ENCODE peak calls at places on chromosomes 4 and X, in four cellular contexts. N, L, Z and C are unnamed samples.

GRCh38 chrX:119763175-119763574 is 4.8 kb downstream of the SOWAHD start:
- DNase-seq in N (no peak), L (no peak), Z (no peak), C (no peak)

GRCh38 chr4:154489558-154490260 is 1.9 kb downstream of the DCHS2 start:
- DNase-seq in N (no peak), L (no peak), Z (no peak), C (peak)

GRCh38 chr4:1583051-1583785 is 100.9 kb downstream of the FAM53A start:
- DNase-seq in N (no peak), L (no peak), Z (no peak), C (no peak)

GRCh38 chrX:34813618-34814017 is 129.0 kb upstream of the FAM47B start:
- DNase-seq in N (no peak), L (no peak), Z (no peak), C (no peak)

GRCh38 chrX:132461886-132462285 is 27.0 kb downstream of the MBNL3 start:
- DNase-seq in N (no peak), L (no peak), Z (no peak), C (no peak)

GRCh38 chr4:153223935-153224334 is 19.7 kb downstream of the TRIM2 start:
- DNase-seq in N (no peak), L (no peak), Z (no peak), C (no peak)

GRCh38 chr4:141028024-141028529 is 105.2 kb downstream of the RNF150 start:
- DNase-seq in N (no peak), L (no peak), Z (no peak), C (peak)

GRCh38 chr4:101791189-101791572 is 651 bp downstream of the BANK1 start:
- DNase-seq in N (no peak), L (no peak), Z (no peak), C (no peak)

GRCh38 chr4:53840643-53841042 is 223.8 kb downstream of the CHIC2 start:
- DNase-seq in N (no peak), L (no peak), Z (no peak), C (no peak)

GRCh38 chrX:27336466-27337091 is 126.6 kb downstream of the PPP4R3C start:
- DNase-seq in N (peak), L (peak), Z (peak), C (peak)

GRCh38 chr4:94653984-94654609 is 103.7 kb upstream of the BMPR1B start:
- DNase-seq in N (peak), L (no peak), Z (no peak), C (no peak)

GRCh38 chr4:122744229-122744628 is 11.7 kb downstream of the BBS12 start:
- DNase-seq in N (no peak), L (no peak), Z (peak), C (no peak)

GRCh38 chr4:19025031-19025430 is 1003.5 kb upstream of the LCORL start:
- DNase-seq in N (no peak), L (no peak), Z (no peak), C (no peak)

DNA sequence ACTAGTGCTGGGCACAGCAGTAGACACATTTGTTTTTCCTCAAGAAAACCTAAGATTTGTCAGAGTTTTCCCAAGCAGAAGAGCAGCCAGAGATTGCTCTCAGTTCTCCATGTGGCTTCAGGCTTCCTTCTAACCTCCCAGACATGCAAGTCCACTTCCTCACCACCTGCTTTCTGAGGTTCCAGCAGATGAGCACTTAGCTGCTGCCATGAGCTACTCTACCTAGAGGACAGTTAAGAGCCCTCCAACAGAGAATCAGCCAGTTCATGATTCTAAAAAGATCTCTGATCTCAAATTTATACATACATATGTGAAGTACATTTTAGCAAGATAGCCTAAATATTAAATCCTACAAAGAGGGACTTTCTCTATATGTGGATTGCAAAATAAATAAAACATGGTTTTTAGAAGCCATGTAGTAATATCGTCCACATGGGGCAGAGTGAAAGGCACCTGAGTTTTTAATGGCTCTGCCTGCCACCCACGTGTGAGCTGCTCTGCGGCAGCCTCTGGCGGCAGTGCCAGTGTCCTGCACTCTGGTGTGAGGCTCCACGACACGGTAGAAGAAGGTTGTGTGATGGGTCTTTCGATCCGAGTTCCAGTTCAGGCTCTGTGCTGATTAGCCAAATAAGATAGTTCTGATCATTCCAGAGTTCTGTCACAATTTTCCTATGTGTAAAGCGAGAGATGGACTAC is 10.3 kb downstream of the CYP4V2 start:
- DNase-seq in N (peak), L (peak), Z (peak), C (peak)
- TF ChIP-seq FOXM1 in N (no peak), L (no peak), Z (no peak), C (no peak)

GRCh38 chrX:110847334-110847733 is 51.7 kb upstream of the CHRDL1 start:
- DNase-seq in N (peak), L (peak), Z (peak), C (peak)
- TF ChIP-seq FOXM1 in N (no peak), L (no peak), Z (no peak), C (no peak)

GRCh38 chr4:124035364-124036036 is 638.9 kb downstream of the SPRY1 start:
- DNase-seq in N (no peak), L (no peak), Z (no peak), C (no peak)

GRCh38 chr4:124028172-124028571 is 631.6 kb downstream of the SPRY1 start:
- DNase-seq in N (no peak), L (no peak), Z (no peak), C (no peak)

GRCh38 chr4:124025423-124025822 is 628.8 kb downstream of the SPRY1 start:
- DNase-seq in N (no peak), L (no peak), Z (no peak), C (no peak)

GRCh38 chr4:124030038-124030638 is 633.5 kb downstream of the SPRY1 start:
- DNase-seq in N (no peak), L (no peak), Z (no peak), C (no peak)
- TF ChIP-seq FOXM1 in N (no peak), L (no peak), Z (no peak), C (no peak)

GRCh38 chr4:77100234-77100633 is 24.4 kb upstream of the CCNI start:
- DNase-seq in N (no peak), L (no peak), Z (no peak), C (no peak)

GRCh38 chr4:77089880-77090279 is 14.1 kb upstream of the CCNI start:
- DNase-seq in N (no peak), L (no peak), Z (no peak), C (no peak)

GRCh38 chr4:77092832-77093800 is 17.3 kb upstream of the CCNI start:
- DNase-seq in N (no peak), L (no peak), Z (no peak), C (no peak)

GRCh38 chr4:77095101-77095826 is 19.5 kb upstream of the CCNI start:
- DNase-seq in N (peak), L (peak), Z (peak), C (peak)
- TF ChIP-seq FOXM1 in N (no peak), L (no peak), Z (no peak), C (no peak)

GRCh38 chr4:121411151-121411744 is 30.4 kb upstream of the QRFPR start:
- DNase-seq in N (no peak), L (no peak), Z (no peak), C (no peak)
- TF ChIP-seq FOXM1 in N (no peak), L (no peak), Z (no peak), C (no peak)